ENCODE peak calls at places on chromosome 11, in nine cellular contexts. One of them, this sample, is unnamed.

GRCh38 chr11:64058494-64058893 is 22.8 kb downstream of the FLRT1 start:
- DNase-seq in heart right ventricle: peak
- DNase-seq in lower leg skin: no peak
- DNase-seq in psoas muscle: no peak
- DNase-seq in body of pancreas: no peak
- DNase-seq in AG04450: no peak
- DNase-seq in AG09309: no peak
- DNase-seq in cardiac fibroblast: no peak
- DNase-seq in cardiac muscle cell: no peak
- DNase-seq in this sample: no peak

GRCh38 chr11:92308366-92308765 is 83.7 kb downstream of the FAT3 start:
- DNase-seq in heart right ventricle: no peak
- DNase-seq in lower leg skin: no peak
- DNase-seq in psoas muscle: no peak
- DNase-seq in body of pancreas: no peak
- DNase-seq in AG04450: no peak
- DNase-seq in AG09309: no peak
- DNase-seq in cardiac fibroblast: no peak
- DNase-seq in cardiac muscle cell: no peak
- DNase-seq in this sample: no peak

GRCh38 chr11:58642120-58642625 is 19.7 kb downstream of the CNTF start:
- DNase-seq in heart right ventricle: no peak
- DNase-seq in lower leg skin: no peak
- DNase-seq in psoas muscle: no peak
- DNase-seq in body of pancreas: no peak
- DNase-seq in AG04450: no peak
- DNase-seq in AG09309: no peak
- DNase-seq in cardiac fibroblast: no peak
- DNase-seq in cardiac muscle cell: no peak
- DNase-seq in this sample: no peak

GRCh38 chr11:69434341-69434960 is 47.0 kb upstream of the LINC01488 start:
- DNase-seq in heart right ventricle: no peak
- DNase-seq in lower leg skin: no peak
- DNase-seq in psoas muscle: no peak
- DNase-seq in body of pancreas: no peak
- DNase-seq in AG04450: no peak
- DNase-seq in AG09309: no peak
- DNase-seq in cardiac fibroblast: no peak
- DNase-seq in cardiac muscle cell: no peak
- DNase-seq in this sample: no peak

GRCh38 chr11:64247729-64248531 is 1.2 kb upstream of the PPP1R14B start:
- DNase-seq in heart right ventricle: no peak
- DNase-seq in lower leg skin: no peak
- DNase-seq in psoas muscle: no peak
- DNase-seq in body of pancreas: no peak
- DNase-seq in AG04450: no peak
- DNase-seq in AG09309: no peak
- DNase-seq in cardiac fibroblast: no peak
- DNase-seq in cardiac muscle cell: no peak
- DNase-seq in this sample: no peak

GRCh38 chr11:64718084-64718779 is 4.8 kb downstream of the NRXN2 start:
- DNase-seq in heart right ventricle: no peak
- DNase-seq in lower leg skin: no peak
- DNase-seq in psoas muscle: no peak
- DNase-seq in body of pancreas: no peak
- DNase-seq in AG04450: no peak
- DNase-seq in AG09309: no peak
- DNase-seq in cardiac fibroblast: no peak
- DNase-seq in cardiac muscle cell: no peak
- DNase-seq in this sample: no peak

GRCh38 chr11:17642980-17643379 is 76.4 kb upstream of the MYOD1 start:
- DNase-seq in heart right ventricle: no peak
- DNase-seq in lower leg skin: no peak
- DNase-seq in psoas muscle: no peak
- DNase-seq in body of pancreas: no peak
- DNase-seq in AG04450: no peak
- DNase-seq in AG09309: no peak
- DNase-seq in cardiac fibroblast: no peak
- DNase-seq in cardiac muscle cell: no peak
- DNase-seq in this sample: no peak

GRCh38 chr11:120739780-120740179 is 228.2 kb downstream of the GRIK4 start:
- DNase-seq in heart right ventricle: no peak
- DNase-seq in lower leg skin: no peak
- DNase-seq in psoas muscle: no peak
- DNase-seq in body of pancreas: no peak
- DNase-seq in AG04450: no peak
- DNase-seq in AG09309: no peak
- DNase-seq in cardiac fibroblast: no peak
- DNase-seq in cardiac muscle cell: no peak
- DNase-seq in this sample: no peak

GRCh38 chr11:69423181-69423580 is 58.3 kb upstream of the LINC01488 start:
- DNase-seq in heart right ventricle: no peak
- DNase-seq in lower leg skin: no peak
- DNase-seq in psoas muscle: no peak
- DNase-seq in body of pancreas: no peak
- DNase-seq in AG04450: no peak
- DNase-seq in AG09309: no peak
- DNase-seq in cardiac fibroblast: no peak
- DNase-seq in cardiac muscle cell: no peak
- DNase-seq in this sample: no peak

GRCh38 chr11:272931-273198 is 5.3 kb upstream of the NLRP6 start:
- DNase-seq in heart right ventricle: no peak
- DNase-seq in lower leg skin: no peak
- DNase-seq in psoas muscle: no peak
- DNase-seq in body of pancreas: no peak
- DNase-seq in AG04450: no peak
- DNase-seq in AG09309: no peak
- DNase-seq in cardiac fibroblast: no peak
- DNase-seq in cardiac muscle cell: no peak
- DNase-seq in this sample: no peak

GRCh38 chr11:75240381-75241035 is at the start of gene TPBGL:
- DNase-seq in heart right ventricle: no peak
- DNase-seq in lower leg skin: no peak
- DNase-seq in psoas muscle: no peak
- DNase-seq in body of pancreas: no peak
- DNase-seq in AG04450: no peak
- DNase-seq in AG09309: no peak
- DNase-seq in cardiac fibroblast: no peak
- DNase-seq in cardiac muscle cell: no peak
- DNase-seq in this sample: peak

GRCh38 chr11:1059759-1060158 is 14.9 kb upstream of the MUC2 start:
- DNase-seq in heart right ventricle: no peak
- DNase-seq in lower leg skin: no peak
- DNase-seq in psoas muscle: no peak
- DNase-seq in body of pancreas: no peak
- DNase-seq in AG04450: no peak
- DNase-seq in AG09309: no peak
- DNase-seq in cardiac fibroblast: no peak
- DNase-seq in cardiac muscle cell: no peak
- DNase-seq in this sample: no peak

GRCh38 chr11:72217856-72218745 is 1.5 kb downstream of the FOLR2 start:
- DNase-seq in heart right ventricle: no peak
- DNase-seq in lower leg skin: no peak
- DNase-seq in psoas muscle: no peak
- DNase-seq in body of pancreas: no peak
- DNase-seq in AG04450: no peak
- DNase-seq in AG09309: no peak
- DNase-seq in cardiac fibroblast: no peak
- DNase-seq in cardiac muscle cell: no peak
- DNase-seq in this sample: no peak

GRCh38 chr11:117818036-117818858 is 6.3 kb downstream of the FXYD2 start:
- DNase-seq in heart right ventricle: no peak
- DNase-seq in lower leg skin: no peak
- DNase-seq in psoas muscle: no peak
- DNase-seq in body of pancreas: peak
- DNase-seq in AG04450: no peak
- DNase-seq in AG09309: no peak
- DNase-seq in cardiac fibroblast: peak
- DNase-seq in cardiac muscle cell: no peak
- DNase-seq in this sample: no peak
- TF ChIP-seq CTCF in heart right ventricle: no peak
- TF ChIP-seq CTCF in lower leg skin: no peak
- TF ChIP-seq CTCF in psoas muscle: no peak
- TF ChIP-seq CTCF in body of pancreas: no peak
- TF ChIP-seq CTCF in AG04450: no peak
- TF ChIP-seq CTCF in AG09309: no peak
- TF ChIP-seq CTCF in cardiac fibroblast: no peak
- TF ChIP-seq CTCF in cardiac muscle cell: no peak
- TF ChIP-seq CTCF in this sample: no peak

DNA sequence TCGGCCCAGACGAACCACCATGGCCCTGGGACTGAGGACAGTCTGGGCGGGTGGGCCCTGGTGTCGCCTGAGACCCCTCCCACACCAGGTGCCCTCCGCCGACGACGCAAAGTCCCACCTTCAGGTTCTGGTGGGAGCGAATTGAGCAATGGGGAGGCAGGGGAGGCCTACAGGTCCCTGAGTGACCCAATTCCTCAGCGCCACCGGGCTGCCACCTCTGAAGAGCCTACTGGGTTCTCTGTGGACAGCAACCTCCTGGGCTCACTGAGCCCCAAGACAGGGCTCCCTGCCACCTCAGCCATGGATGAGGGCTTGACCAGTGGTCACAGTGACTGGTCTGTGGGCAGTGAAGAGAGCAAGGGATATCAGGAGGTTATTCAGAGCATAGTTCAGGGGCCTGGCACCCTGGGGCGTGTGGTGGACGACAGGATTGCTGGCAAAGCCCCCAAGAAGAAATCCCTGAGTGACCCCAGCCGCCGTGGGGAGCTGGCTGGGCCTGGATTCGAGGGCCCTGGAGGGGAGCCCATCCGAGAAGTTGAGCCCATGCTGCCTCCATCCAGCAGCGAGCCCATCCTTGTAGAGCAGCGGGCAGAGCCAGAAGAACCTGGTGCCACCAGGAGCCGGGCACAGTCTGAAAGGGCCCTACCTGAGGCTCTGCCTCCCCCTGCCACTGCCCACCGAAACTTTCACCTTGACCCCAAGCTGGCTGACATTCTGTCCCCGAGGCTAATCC is 2.8 kb downstream of the ARHGEF17 start:
- DNase-seq in heart right ventricle: no peak
- DNase-seq in lower leg skin: no peak
- DNase-seq in psoas muscle: no peak
- DNase-seq in body of pancreas: no peak
- DNase-seq in AG04450: no peak
- DNase-seq in AG09309: no peak
- DNase-seq in cardiac fibroblast: no peak
- DNase-seq in cardiac muscle cell: no peak
- DNase-seq in this sample: no peak
- H3K4me3 ChIP-seq in heart right ventricle: peak
- H3K4me3 ChIP-seq in lower leg skin: no peak
- H3K4me3 ChIP-seq in psoas muscle: peak
- H3K4me3 ChIP-seq in body of pancreas: no peak
- H3K4me3 ChIP-seq in AG04450: peak
- H3K4me3 ChIP-seq in AG09309: peak
- H3K4me3 ChIP-seq in cardiac fibroblast: peak
- H3K4me3 ChIP-seq in cardiac muscle cell: no peak
- H3K4me3 ChIP-seq in this sample: peak

GRCh38 chr11:118694771-118695170 is 15.3 kb upstream of the TREH start:
- DNase-seq in heart right ventricle: no peak
- DNase-seq in lower leg skin: no peak
- DNase-seq in psoas muscle: no peak
- DNase-seq in body of pancreas: no peak
- DNase-seq in AG04450: no peak
- DNase-seq in AG09309: no peak
- DNase-seq in cardiac fibroblast: no peak
- DNase-seq in cardiac muscle cell: no peak
- DNase-seq in this sample: no peak

GRCh38 chr11:118699508-118700220 is 20.2 kb upstream of the TREH start:
- DNase-seq in heart right ventricle: no peak
- DNase-seq in lower leg skin: no peak
- DNase-seq in psoas muscle: no peak
- DNase-seq in body of pancreas: no peak
- DNase-seq in AG04450: no peak
- DNase-seq in AG09309: no peak
- DNase-seq in cardiac fibroblast: no peak
- DNase-seq in cardiac muscle cell: no peak
- DNase-seq in this sample: no peak

GRCh38 chr11:118697346-118697745 is 17.9 kb upstream of the TREH start:
- DNase-seq in heart right ventricle: no peak
- DNase-seq in lower leg skin: no peak
- DNase-seq in psoas muscle: no peak
- DNase-seq in body of pancreas: no peak
- DNase-seq in AG04450: no peak
- DNase-seq in AG09309: no peak
- DNase-seq in cardiac fibroblast: no peak
- DNase-seq in cardiac muscle cell: no peak
- DNase-seq in this sample: no peak

GRCh38 chr11:118694185-118694584 is 14.7 kb upstream of the TREH start:
- DNase-seq in heart right ventricle: no peak
- DNase-seq in lower leg skin: no peak
- DNase-seq in psoas muscle: no peak
- DNase-seq in body of pancreas: no peak
- DNase-seq in AG04450: no peak
- DNase-seq in AG09309: no peak
- DNase-seq in cardiac fibroblast: no peak
- DNase-seq in cardiac muscle cell: no peak
- DNase-seq in this sample: no peak

DNA sequence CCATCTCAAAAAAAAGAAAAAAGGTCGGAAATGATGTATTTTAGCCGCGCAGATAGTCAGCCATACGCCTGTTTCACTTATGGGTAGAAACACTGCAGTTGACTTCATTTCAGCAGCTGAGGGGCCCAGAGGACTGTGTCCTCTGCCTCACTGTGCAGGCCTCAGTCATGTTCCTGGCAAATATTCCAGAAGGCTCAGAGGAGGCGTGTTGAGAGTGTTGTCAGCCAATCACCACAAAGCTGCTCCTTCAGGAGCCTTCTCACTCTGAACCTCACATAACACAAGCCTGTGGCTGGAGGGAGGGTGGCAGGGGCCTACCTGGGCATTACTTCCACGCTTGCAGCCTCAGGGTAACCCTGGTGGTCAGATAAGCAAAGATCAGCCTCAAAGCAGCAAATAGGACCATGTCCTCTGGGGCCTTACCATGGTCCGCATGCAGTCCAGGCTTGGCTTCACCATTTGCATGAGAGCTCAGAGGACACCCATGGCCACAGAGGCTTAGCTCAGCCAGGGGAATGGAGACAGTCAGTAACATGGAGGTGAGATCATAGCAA is 17.3 kb upstream of the TREH start:
- DNase-seq in heart right ventricle: no peak
- DNase-seq in lower leg skin: no peak
- DNase-seq in psoas muscle: no peak
- DNase-seq in body of pancreas: no peak
- DNase-seq in AG04450: no peak
- DNase-seq in AG09309: no peak
- DNase-seq in cardiac fibroblast: no peak
- DNase-seq in cardiac muscle cell: no peak
- DNase-seq in this sample: no peak
- TF ChIP-seq CTCF in heart right ventricle: no peak
- TF ChIP-seq CTCF in lower leg skin: no peak
- TF ChIP-seq CTCF in psoas muscle: no peak
- TF ChIP-seq CTCF in body of pancreas: no peak
- TF ChIP-seq CTCF in AG04450: no peak
- TF ChIP-seq CTCF in AG09309: no peak
- TF ChIP-seq CTCF in cardiac fibroblast: no peak
- TF ChIP-seq CTCF in cardiac muscle cell: no peak
- TF ChIP-seq CTCF in this sample: no peak

DNA sequence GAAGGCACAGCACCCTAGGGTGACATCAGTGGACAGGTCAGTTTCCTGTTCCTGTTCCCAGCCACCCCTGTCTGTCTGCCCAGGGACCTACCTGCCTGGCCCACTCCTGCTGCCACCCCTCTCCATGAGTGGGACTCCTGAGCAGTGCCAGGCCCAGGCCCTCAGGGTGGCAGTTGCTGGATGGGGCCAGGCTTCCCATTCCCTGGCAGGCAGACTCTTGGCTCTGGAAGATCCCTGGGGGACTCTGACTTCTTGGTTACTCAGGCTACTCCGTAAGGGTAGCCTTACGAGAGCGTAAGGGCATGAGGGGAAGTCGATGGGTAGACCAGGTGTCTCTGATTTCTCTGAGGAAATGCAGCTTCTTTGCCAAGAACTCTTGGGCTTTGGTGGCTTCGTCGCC is 2.7 kb downstream of the TAGLN start:
- DNase-seq in heart right ventricle: no peak
- DNase-seq in lower leg skin: no peak
- DNase-seq in psoas muscle: no peak
- DNase-seq in body of pancreas: no peak
- DNase-seq in AG04450: no peak
- DNase-seq in AG09309: no peak
- DNase-seq in cardiac fibroblast: peak
- DNase-seq in cardiac muscle cell: no peak
- DNase-seq in this sample: no peak
- H3K4me3 ChIP-seq in heart right ventricle: peak
- H3K4me3 ChIP-seq in lower leg skin: no peak
- H3K4me3 ChIP-seq in psoas muscle: peak
- H3K4me3 ChIP-seq in body of pancreas: no peak
- H3K4me3 ChIP-seq in AG04450: peak
- H3K4me3 ChIP-seq in AG09309: peak
- H3K4me3 ChIP-seq in cardiac fibroblast: peak
- H3K4me3 ChIP-seq in cardiac muscle cell: no peak
- H3K4me3 ChIP-seq in this sample: no peak

This sample was measured in foreskin fibroblast.